ENCODE peak calls at places on chromosomes 11 and 22, in five cellular contexts. One of them, this sample, is unnamed.

GRCh38 chr22:36055376-36056310 is 27.0 kb upstream of the RBFOX2 start:
- DNase-seq in thoracic aorta: no peak
- DNase-seq in sigmoid colon: no peak
- DNase-seq in astrocyte of the cerebellum: no peak
- DNase-seq in retinal pigment epithelial cell: no peak
- DNase-seq in this sample: no peak

GRCh38 chr11:135075740-135076139 is 663.7 kb upstream of the B3GAT1 start:
- DNase-seq in astrocyte of the cerebellum: no peak
- DNase-seq in retinal pigment epithelial cell: peak; percentile 4
- DNase-seq in thoracic aorta: peak; percentile 28
- DNase-seq in sigmoid colon: no peak
- DNase-seq in this sample: no peak

GRCh38 chr11:64150481-64151239 is 15.3 kb downstream of the MACROD1 start:
- DNase-seq in retinal pigment epithelial cell: no peak
- DNase-seq in thoracic aorta: no peak
- DNase-seq in sigmoid colon: no peak
- DNase-seq in astrocyte of the cerebellum: no peak
- DNase-seq in this sample: no peak

GRCh38 chr11:65719887-65720236 is 736 bp downstream of the RNASEH2C start:
- DNase-seq in retinal pigment epithelial cell: no peak
- DNase-seq in astrocyte of the cerebellum: no peak
- DNase-seq in sigmoid colon: no peak
- DNase-seq in thoracic aorta: no peak
- DNase-seq in this sample: no peak

GRCh38 chr11:16669799-16670415 is 68.5 kb upstream of the C11orf58 start:
- DNase-seq in retinal pigment epithelial cell: peak; percentile 86
- DNase-seq in thoracic aorta: no peak
- DNase-seq in sigmoid colon: no peak
- DNase-seq in astrocyte of the cerebellum: peak; percentile 59
- DNase-seq in this sample: no peak

GRCh38 chr11:96012086-96012824 is 88.3 kb upstream of the MTMR2 start:
- DNase-seq in thoracic aorta: no peak
- DNase-seq in astrocyte of the cerebellum: peak; percentile 70
- DNase-seq in retinal pigment epithelial cell: peak; percentile 97
- DNase-seq in sigmoid colon: peak; percentile 72
- DNase-seq in this sample: no peak

GRCh38 chr22:24697671-24698082 is 76.8 kb downstream of the PIWIL3 start:
- DNase-seq in sigmoid colon: no peak
- DNase-seq in retinal pigment epithelial cell: no peak
- DNase-seq in astrocyte of the cerebellum: no peak
- DNase-seq in thoracic aorta: no peak
- DNase-seq in this sample: no peak

GRCh38 chr11:2325719-2326118 is 23.9 kb downstream of the TSPAN32 start:
- DNase-seq in astrocyte of the cerebellum: no peak
- DNase-seq in sigmoid colon: no peak
- DNase-seq in retinal pigment epithelial cell: no peak
- DNase-seq in thoracic aorta: no peak
- DNase-seq in this sample: no peak

GRCh38 chr11:2289859-2290258 is 11.9 kb downstream of the C11orf21 start:
- DNase-seq in thoracic aorta: no peak
- DNase-seq in retinal pigment epithelial cell: no peak
- DNase-seq in sigmoid colon: no peak
- DNase-seq in astrocyte of the cerebellum: no peak
- DNase-seq in this sample: no peak

GRCh38 chr22:30556388-30556787 is 9.8 kb upstream of the SEC14L6 start:
- DNase-seq in thoracic aorta: no peak
- DNase-seq in retinal pigment epithelial cell: no peak
- DNase-seq in astrocyte of the cerebellum: no peak
- DNase-seq in sigmoid colon: no peak
- DNase-seq in this sample: no peak

GRCh38 chr11:27886765-27887328 is 186.6 kb upstream of the BDNF start:
- DNase-seq in astrocyte of the cerebellum: no peak
- DNase-seq in retinal pigment epithelial cell: peak; percentile 42
- DNase-seq in sigmoid colon: no peak
- DNase-seq in thoracic aorta: no peak
- DNase-seq in this sample: no peak

GRCh38 chr11:76677010-76677771 is 6.6 kb upstream of the LRRC32 start:
- DNase-seq in thoracic aorta: no peak
- DNase-seq in sigmoid colon: no peak
- DNase-seq in astrocyte of the cerebellum: no peak
- DNase-seq in retinal pigment epithelial cell: no peak
- DNase-seq in this sample: no peak

GRCh38 chr11:73218106-73218829 is at the start of gene P2RY2:
- DNase-seq in thoracic aorta: no peak
- DNase-seq in retinal pigment epithelial cell: no peak
- DNase-seq in astrocyte of the cerebellum: no peak
- DNase-seq in sigmoid colon: peak; percentile 73
- DNase-seq in this sample: no peak

GRCh38 chr22:39525658-39525975 is 5.3 kb downstream of the ATF4 start:
- DNase-seq in thoracic aorta: no peak
- DNase-seq in sigmoid colon: no peak
- DNase-seq in astrocyte of the cerebellum: no peak
- DNase-seq in retinal pigment epithelial cell: no peak
- DNase-seq in this sample: no peak

GRCh38 chr11:104076455-104076854 is 40.0 kb downstream of the DDI1 start:
- DNase-seq in astrocyte of the cerebellum: no peak
- DNase-seq in thoracic aorta: no peak
- DNase-seq in retinal pigment epithelial cell: no peak
- DNase-seq in sigmoid colon: no peak
- DNase-seq in this sample: no peak

GRCh38 chr11:65427691-65428577 is 5.3 kb downstream of the NEAT1 start:
- DNase-seq in retinal pigment epithelial cell: no peak
- DNase-seq in sigmoid colon: peak; percentile 70
- DNase-seq in thoracic aorta: no peak
- DNase-seq in astrocyte of the cerebellum: no peak
- DNase-seq in this sample: no peak

GRCh38 chr11:44319552-44320288 is 9.8 kb upstream of the ALX4 start:
- DNase-seq in thoracic aorta: no peak
- DNase-seq in astrocyte of the cerebellum: no peak
- DNase-seq in sigmoid colon: no peak
- DNase-seq in retinal pigment epithelial cell: no peak
- DNase-seq in this sample: no peak

GRCh38 chr11:117936973-117937372 is 7.8 kb upstream of the TMPRSS13 start:
- DNase-seq in astrocyte of the cerebellum: no peak
- DNase-seq in sigmoid colon: no peak
- DNase-seq in thoracic aorta: no peak
- DNase-seq in retinal pigment epithelial cell: no peak
- DNase-seq in this sample: no peak

GRCh38 chr22:36395922-36396321 is 8.2 kb upstream of the MYH9 start:
- DNase-seq in thoracic aorta: no peak
- DNase-seq in sigmoid colon: no peak
- DNase-seq in astrocyte of the cerebellum: no peak
- DNase-seq in retinal pigment epithelial cell: no peak
- DNase-seq in this sample: no peak

GRCh38 chr11:69300124-69301032 is 6.4 kb downstream of the MYEOV start:
- DNase-seq in astrocyte of the cerebellum: no peak
- DNase-seq in retinal pigment epithelial cell: no peak
- DNase-seq in sigmoid colon: no peak
- DNase-seq in thoracic aorta: no peak
- DNase-seq in this sample: peak; percentile 56

GRCh38 chr11:86013718-86014117 is 55.2 kb downstream of the PICALM start:
- DNase-seq in sigmoid colon: no peak
- DNase-seq in astrocyte of the cerebellum: no peak
- DNase-seq in retinal pigment epithelial cell: no peak
- DNase-seq in thoracic aorta: no peak
- DNase-seq in this sample: no peak

GRCh38 chr11:1829039-1829820 is 5.6 kb upstream of the SYT8 start:
- DNase-seq in retinal pigment epithelial cell: peak; percentile 81
- DNase-seq in thoracic aorta: no peak
- DNase-seq in astrocyte of the cerebellum: peak; percentile 36
- DNase-seq in sigmoid colon: no peak
- DNase-seq in this sample: no peak

GRCh38 chr11:65425971-65426838 is 3.6 kb downstream of the NEAT1 start:
- DNase-seq in thoracic aorta: no peak
- DNase-seq in astrocyte of the cerebellum: no peak
- DNase-seq in retinal pigment epithelial cell: no peak
- DNase-seq in sigmoid colon: peak; percentile 52
- DNase-seq in this sample: no peak

GRCh38 chr22:47152938-47153337 is 390.5 kb downstream of the TBC1D22A start:
- DNase-seq in sigmoid colon: no peak
- DNase-seq in astrocyte of the cerebellum: no peak
- DNase-seq in thoracic aorta: no peak
- DNase-seq in retinal pigment epithelial cell: no peak
- DNase-seq in this sample: no peak

GRCh38 chr22:47155912-47156311 is 393.5 kb downstream of the TBC1D22A start:
- DNase-seq in thoracic aorta: no peak
- DNase-seq in astrocyte of the cerebellum: no peak
- DNase-seq in retinal pigment epithelial cell: no peak
- DNase-seq in sigmoid colon: no peak
- DNase-seq in this sample: no peak

GRCh38 chr22:47155131-47155885 is 392.9 kb downstream of the TBC1D22A start:
- DNase-seq in thoracic aorta: no peak
- DNase-seq in sigmoid colon: no peak
- DNase-seq in retinal pigment epithelial cell: no peak
- DNase-seq in astrocyte of the cerebellum: no peak
- DNase-seq in this sample: no peak

GRCh38 chr22:47153854-47154542 is 391.5 kb downstream of the TBC1D22A start:
- DNase-seq in thoracic aorta: no peak
- DNase-seq in sigmoid colon: no peak
- DNase-seq in retinal pigment epithelial cell: no peak
- DNase-seq in astrocyte of the cerebellum: no peak
- DNase-seq in this sample: no peak

DNA sequence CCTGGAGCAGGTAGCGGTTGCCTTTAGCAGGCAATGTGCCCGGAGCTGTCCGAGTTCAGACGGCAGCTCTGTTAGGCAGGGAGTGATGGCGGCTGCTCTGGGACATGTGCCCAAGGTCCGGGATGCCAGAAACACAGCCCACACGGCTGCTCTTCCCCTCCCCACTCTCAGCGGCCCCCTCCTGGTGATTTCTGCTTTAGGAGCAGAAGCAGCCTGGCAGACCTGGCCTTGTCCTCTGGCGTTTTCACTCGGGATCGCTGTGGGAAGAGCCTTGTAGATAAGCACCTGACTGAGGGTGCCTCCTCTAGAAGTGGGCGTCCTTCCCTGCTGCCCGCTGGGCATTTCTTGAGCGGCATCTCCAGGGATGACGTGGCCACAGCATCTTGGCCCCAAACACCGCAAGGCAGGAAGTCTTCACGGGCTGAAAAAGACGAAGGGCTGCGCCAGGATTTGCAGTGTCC is 392.2 kb downstream of the TBC1D22A start:
- DNase-seq in astrocyte of the cerebellum: peak; percentile 64
- DNase-seq in sigmoid colon: peak; percentile 77
- DNase-seq in retinal pigment epithelial cell: no peak
- DNase-seq in thoracic aorta: no peak
- DNase-seq in this sample: no peak
- TF ChIP-seq CTCF in astrocyte of the cerebellum: peak; percentile 29
- TF ChIP-seq CTCF in sigmoid colon: no peak
- TF ChIP-seq CTCF in retinal pigment epithelial cell: no peak
- TF ChIP-seq CTCF in thoracic aorta: no peak
- TF ChIP-seq CTCF in this sample: peak; percentile 20

DNA sequence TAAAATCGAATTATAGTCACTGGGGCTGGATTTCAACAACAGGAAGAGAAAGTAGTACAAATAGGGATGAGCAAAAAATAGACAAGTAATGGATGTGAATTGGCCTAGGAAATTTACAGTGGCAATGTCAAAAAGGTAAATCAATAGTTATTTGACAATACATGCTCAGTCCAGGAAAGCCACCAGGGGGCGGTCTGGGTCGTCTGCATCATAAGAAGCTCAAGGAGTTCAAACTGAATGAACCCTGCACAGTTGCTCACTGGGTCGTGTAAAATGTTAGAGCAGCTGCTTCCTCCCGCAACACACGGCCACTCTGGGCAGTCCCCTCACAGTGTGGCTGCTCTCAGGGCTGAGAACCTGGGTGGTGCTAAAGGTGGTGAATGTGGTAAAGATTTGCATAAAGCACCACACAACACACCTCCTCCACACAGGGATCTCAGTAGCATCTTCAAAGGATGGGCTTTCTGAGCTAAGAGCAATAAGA is 85.9 kb downstream of the ZNF280B start:
- DNase-seq in astrocyte of the cerebellum: peak; percentile 29
- DNase-seq in thoracic aorta: no peak
- DNase-seq in retinal pigment epithelial cell: no peak
- DNase-seq in sigmoid colon: no peak
- DNase-seq in this sample: no peak
- H3K4me3 ChIP-seq in astrocyte of the cerebellum: no peak overlapping the region
- H3K4me3 ChIP-seq in thoracic aorta: no peak overlapping the region
- H3K4me3 ChIP-seq in retinal pigment epithelial cell: no peak overlapping the region
- H3K4me3 ChIP-seq in sigmoid colon: no peak overlapping the region
- H3K4me3 ChIP-seq in this sample: no peak overlapping the region

DNA sequence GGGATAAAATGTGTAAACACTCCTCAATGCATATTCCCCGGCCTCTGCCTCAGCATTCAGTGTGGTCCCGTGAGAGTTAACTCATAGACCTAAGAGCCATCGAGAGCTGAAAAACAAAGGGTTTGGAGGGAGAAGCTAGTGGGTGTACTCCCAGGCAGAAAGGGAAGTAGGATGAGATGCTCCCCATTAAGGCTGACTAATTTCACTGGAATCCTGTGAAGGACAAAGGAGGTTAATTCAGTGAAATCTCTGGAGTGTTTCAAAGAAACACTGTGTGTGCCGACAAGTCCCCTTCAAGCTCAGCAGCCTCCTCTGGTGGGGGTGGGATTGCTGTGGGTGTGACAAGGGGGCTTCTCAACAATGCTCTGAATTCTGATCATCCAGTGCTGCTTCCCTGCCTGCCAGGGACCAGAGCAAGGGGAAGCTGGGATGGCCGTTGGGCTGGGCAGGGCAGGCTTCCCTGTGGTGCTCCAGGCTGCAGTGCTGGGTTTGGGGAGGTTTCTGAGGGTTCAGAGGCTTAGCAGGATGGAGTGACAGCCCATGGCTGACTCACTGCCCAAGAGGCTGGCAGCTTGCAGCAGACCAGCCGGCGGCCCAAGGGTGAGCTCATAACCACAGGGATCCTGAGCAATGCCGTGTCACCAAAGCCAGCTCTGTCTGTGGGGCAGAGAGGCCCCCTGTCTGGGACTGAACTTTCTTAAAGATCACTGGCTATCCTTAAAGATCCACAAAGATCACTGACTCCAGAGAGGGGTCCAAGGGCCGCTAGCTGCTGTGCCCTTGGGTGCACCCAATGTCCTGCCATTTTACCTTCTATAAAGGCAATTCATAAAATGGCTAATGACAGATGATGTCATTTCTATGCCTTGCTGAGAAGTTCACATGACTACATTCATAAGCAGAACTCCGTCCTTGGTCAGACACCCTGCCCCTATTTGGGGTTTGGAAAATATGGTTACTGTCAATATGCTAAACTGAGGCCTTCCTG is 61.3 kb upstream of the BMAL1 start:
- DNase-seq in thoracic aorta: no peak
- DNase-seq in astrocyte of the cerebellum: peak; percentile 74
- DNase-seq in retinal pigment epithelial cell: peak; percentile 94
- DNase-seq in sigmoid colon: no peak
- DNase-seq in this sample: peak; percentile 80
- TF ChIP-seq CTCF in thoracic aorta: no peak
- TF ChIP-seq CTCF in astrocyte of the cerebellum: peak; percentile 17
- TF ChIP-seq CTCF in retinal pigment epithelial cell: peak; percentile 20
- TF ChIP-seq CTCF in sigmoid colon: no peak
- TF ChIP-seq CTCF in this sample: peak; percentile 8

DNA sequence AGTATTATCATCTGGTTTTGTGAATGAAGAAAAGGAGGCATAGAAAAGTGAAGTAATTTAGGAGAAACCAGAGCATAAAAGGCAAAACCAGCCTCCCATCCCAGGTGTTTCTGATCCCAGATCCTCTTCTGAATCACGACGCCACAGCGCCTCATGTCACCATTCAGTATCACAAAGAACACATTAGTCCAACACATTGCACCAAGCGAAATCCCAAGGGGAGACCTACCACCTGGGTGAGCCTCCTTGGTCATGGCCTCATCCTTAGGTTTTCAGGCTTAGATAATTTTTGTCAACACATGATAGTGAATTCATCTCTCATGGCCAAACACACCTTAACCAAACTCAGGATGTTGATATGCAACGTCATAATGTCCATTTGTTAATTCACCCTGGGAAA is 181.5 kb upstream of the SORL1-AS1 start:
- DNase-seq in astrocyte of the cerebellum: no peak
- DNase-seq in sigmoid colon: no peak
- DNase-seq in retinal pigment epithelial cell: no peak
- DNase-seq in thoracic aorta: no peak
- DNase-seq in this sample: no peak
- H3K4me3 ChIP-seq in astrocyte of the cerebellum: no peak overlapping the region
- H3K4me3 ChIP-seq in sigmoid colon: no peak overlapping the region
- H3K4me3 ChIP-seq in retinal pigment epithelial cell: no peak overlapping the region
- H3K4me3 ChIP-seq in thoracic aorta: no peak overlapping the region
- H3K4me3 ChIP-seq in this sample: no peak overlapping the region

This sample was measured in BJ.